ENCODE peak calls at places on chromosomes 13 and 19, in seven cellular contexts. One of them, this sample, is unnamed.

GRCh38 chr19:10612515-10613119 is 12.7 kb upstream of the SLC44A2 start:
- DNase-seq in A549: no peak
- DNase-seq in ovary: peak; percentile 35
- DNase-seq in stomach: peak; percentile 96
- DNase-seq in gastrocnemius medialis: peak; percentile 65
- DNase-seq in esophagus squamous epithelium: no peak
- DNase-seq in upper lobe of left lung: peak; percentile 85
- DNase-seq in this sample: peak; percentile 88

GRCh38 chr19:56351208-56351607 is 36.6 kb upstream of the ZSCAN5A start:
- DNase-seq in A549: no peak
- DNase-seq in ovary: no peak
- DNase-seq in stomach: no peak
- DNase-seq in gastrocnemius medialis: no peak
- DNase-seq in esophagus squamous epithelium: no peak
- DNase-seq in upper lobe of left lung: no peak
- DNase-seq in this sample: no peak

GRCh38 chr13:76723551-76724232 is 162.5 kb downstream of the KCTD12 start:
- DNase-seq in A549: no peak
- DNase-seq in ovary: peak; percentile 21
- DNase-seq in stomach: no peak
- DNase-seq in gastrocnemius medialis: no peak
- DNase-seq in esophagus squamous epithelium: no peak
- DNase-seq in upper lobe of left lung: no peak
- DNase-seq in this sample: peak; percentile 30

GRCh38 chr19:8635422-8635821 is 5.0 kb downstream of the NFILZ start:
- DNase-seq in A549: peak; percentile 87
- DNase-seq in ovary: no peak
- DNase-seq in stomach: no peak
- DNase-seq in gastrocnemius medialis: no peak
- DNase-seq in esophagus squamous epithelium: no peak
- DNase-seq in upper lobe of left lung: no peak
- DNase-seq in this sample: no peak

GRCh38 chr19:3606690-3607289 is at the start of gene TBXA2R:
- DNase-seq in A549: peak; percentile 51
- DNase-seq in ovary: peak; percentile 88
- DNase-seq in stomach: peak; percentile 64
- DNase-seq in gastrocnemius medialis: no peak
- DNase-seq in esophagus squamous epithelium: no peak
- DNase-seq in upper lobe of left lung: peak; percentile 97
- DNase-seq in this sample: peak; percentile 93

GRCh38 chr13:52070929-52071523 is 46.5 kb downstream of the UTP14C start:
- DNase-seq in A549: no peak
- DNase-seq in ovary: no peak
- DNase-seq in stomach: no peak
- DNase-seq in gastrocnemius medialis: no peak
- DNase-seq in esophagus squamous epithelium: no peak
- DNase-seq in upper lobe of left lung: no peak
- DNase-seq in this sample: no peak

GRCh38 chr19:16252459-16253205 is 54.9 kb downstream of the AP1M1 start:
- DNase-seq in A549: no peak
- DNase-seq in ovary: no peak
- DNase-seq in stomach: no peak
- DNase-seq in gastrocnemius medialis: no peak
- DNase-seq in esophagus squamous epithelium: no peak
- DNase-seq in upper lobe of left lung: peak; percentile 75
- DNase-seq in this sample: no peak

GRCh38 chr13:113848431-113849260 is 15.2 kb downstream of the GAS6 start:
- DNase-seq in A549: no peak
- DNase-seq in ovary: peak; percentile 5
- DNase-seq in stomach: peak; percentile 71
- DNase-seq in gastrocnemius medialis: no peak
- DNase-seq in esophagus squamous epithelium: no peak
- DNase-seq in upper lobe of left lung: peak; percentile 50
- DNase-seq in this sample: peak; percentile 86

GRCh38 chr19:33749619-33750175 is 47.0 kb upstream of the KCTD15 start:
- DNase-seq in A549: no peak
- DNase-seq in ovary: no peak
- DNase-seq in stomach: no peak
- DNase-seq in gastrocnemius medialis: no peak
- DNase-seq in esophagus squamous epithelium: no peak
- DNase-seq in upper lobe of left lung: peak; percentile 52
- DNase-seq in this sample: no peak

GRCh38 chr19:51921949-51922348 is 5.3 kb upstream of the ZNF613 start:
- DNase-seq in A549: no peak
- DNase-seq in ovary: no peak
- DNase-seq in stomach: no peak
- DNase-seq in gastrocnemius medialis: no peak
- DNase-seq in esophagus squamous epithelium: no peak
- DNase-seq in upper lobe of left lung: no peak
- DNase-seq in this sample: no peak

GRCh38 chr19:7792286-7792685 is 29.2 kb downstream of the CLEC4M start:
- DNase-seq in A549: no peak
- DNase-seq in ovary: no peak
- DNase-seq in stomach: no peak
- DNase-seq in gastrocnemius medialis: no peak
- DNase-seq in esophagus squamous epithelium: no peak
- DNase-seq in upper lobe of left lung: no peak
- DNase-seq in this sample: no peak

GRCh38 chr13:94544922-94545321 is 51.0 kb downstream of the TGDS start:
- DNase-seq in A549: no peak
- DNase-seq in ovary: no peak
- DNase-seq in stomach: no peak
- DNase-seq in gastrocnemius medialis: no peak
- DNase-seq in esophagus squamous epithelium: no peak
- DNase-seq in upper lobe of left lung: no peak
- DNase-seq in this sample: no peak

GRCh38 chr13:109803822-109804221 is 17.4 kb upstream of the IRS2 start:
- DNase-seq in A549: no peak
- DNase-seq in ovary: no peak
- DNase-seq in stomach: peak; percentile 51
- DNase-seq in gastrocnemius medialis: no peak
- DNase-seq in esophagus squamous epithelium: no peak
- DNase-seq in upper lobe of left lung: no peak
- DNase-seq in this sample: no peak

DNA sequence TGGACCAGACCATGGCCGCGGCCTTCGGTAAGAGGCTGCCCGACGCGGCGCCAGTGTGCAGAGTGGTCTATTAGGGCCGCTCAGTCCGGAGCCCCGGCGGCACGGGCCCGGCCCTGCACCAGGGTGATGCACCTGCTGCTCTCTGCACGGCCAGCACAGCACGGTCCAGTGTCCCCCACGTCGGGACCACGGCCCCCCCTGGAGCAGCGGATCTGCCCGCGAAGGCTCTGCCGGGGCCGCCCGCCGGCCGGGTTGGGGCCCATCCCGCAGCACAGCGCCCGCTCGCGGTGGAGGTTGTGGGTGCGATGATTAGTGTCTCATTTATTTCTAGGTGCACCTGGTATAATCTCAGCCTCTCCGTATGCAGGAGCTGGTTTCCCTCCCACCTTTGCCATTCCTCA is 7.9 kb downstream of the PTBP1 start:
- DNase-seq in A549: no peak
- DNase-seq in ovary: no peak
- DNase-seq in stomach: no peak
- DNase-seq in gastrocnemius medialis: no peak
- DNase-seq in esophagus squamous epithelium: no peak
- DNase-seq in upper lobe of left lung: peak; percentile 86
- DNase-seq in this sample: no peak
- H3K4me3 ChIP-seq in A549: no peak overlapping the region
- H3K4me3 ChIP-seq in ovary: no peak overlapping the region
- H3K4me3 ChIP-seq in stomach: no peak overlapping the region
- H3K4me3 ChIP-seq in gastrocnemius medialis: no peak overlapping the region
- H3K4me3 ChIP-seq in esophagus squamous epithelium: no peak overlapping the region
- H3K4me3 ChIP-seq in upper lobe of left lung: no peak overlapping the region
- H3K4me3 ChIP-seq in this sample: no peak overlapping the region

GRCh38 chr19:12200020-12200419 is 37.1 kb downstream of the ZNF136 start:
- DNase-seq in A549: no peak
- DNase-seq in ovary: no peak
- DNase-seq in stomach: no peak
- DNase-seq in gastrocnemius medialis: no peak
- DNase-seq in esophagus squamous epithelium: no peak
- DNase-seq in upper lobe of left lung: no peak
- DNase-seq in this sample: no peak

GRCh38 chr19:12205296-12205695 is 42.4 kb downstream of the ZNF136 start:
- DNase-seq in A549: no peak
- DNase-seq in ovary: no peak
- DNase-seq in stomach: no peak
- DNase-seq in gastrocnemius medialis: no peak
- DNase-seq in esophagus squamous epithelium: no peak
- DNase-seq in upper lobe of left lung: no peak
- DNase-seq in this sample: no peak

GRCh38 chr19:12198136-12198535 is 35.2 kb downstream of the ZNF136 start:
- DNase-seq in A549: no peak
- DNase-seq in ovary: no peak
- DNase-seq in stomach: no peak
- DNase-seq in gastrocnemius medialis: no peak
- DNase-seq in esophagus squamous epithelium: no peak
- DNase-seq in upper lobe of left lung: no peak
- DNase-seq in this sample: no peak

GRCh38 chr19:12208221-12208620 is 45.3 kb downstream of the ZNF136 start:
- DNase-seq in A549: no peak
- DNase-seq in ovary: no peak
- DNase-seq in stomach: no peak
- DNase-seq in gastrocnemius medialis: no peak
- DNase-seq in esophagus squamous epithelium: no peak
- DNase-seq in upper lobe of left lung: no peak
- DNase-seq in this sample: no peak

GRCh38 chr19:12202250-12202649 is 39.4 kb downstream of the ZNF136 start:
- DNase-seq in A549: no peak
- DNase-seq in ovary: no peak
- DNase-seq in stomach: peak; percentile 66
- DNase-seq in gastrocnemius medialis: no peak
- DNase-seq in esophagus squamous epithelium: no peak
- DNase-seq in upper lobe of left lung: no peak
- DNase-seq in this sample: no peak
- TF ChIP-seq CTCF in A549: no peak
- TF ChIP-seq CTCF in ovary: no peak
- TF ChIP-seq CTCF in stomach: no peak
- TF ChIP-seq CTCF in gastrocnemius medialis: no peak
- TF ChIP-seq CTCF in esophagus squamous epithelium: peak; percentile 6
- TF ChIP-seq CTCF in upper lobe of left lung: no peak
- TF ChIP-seq CTCF in this sample: no peak

DNA sequence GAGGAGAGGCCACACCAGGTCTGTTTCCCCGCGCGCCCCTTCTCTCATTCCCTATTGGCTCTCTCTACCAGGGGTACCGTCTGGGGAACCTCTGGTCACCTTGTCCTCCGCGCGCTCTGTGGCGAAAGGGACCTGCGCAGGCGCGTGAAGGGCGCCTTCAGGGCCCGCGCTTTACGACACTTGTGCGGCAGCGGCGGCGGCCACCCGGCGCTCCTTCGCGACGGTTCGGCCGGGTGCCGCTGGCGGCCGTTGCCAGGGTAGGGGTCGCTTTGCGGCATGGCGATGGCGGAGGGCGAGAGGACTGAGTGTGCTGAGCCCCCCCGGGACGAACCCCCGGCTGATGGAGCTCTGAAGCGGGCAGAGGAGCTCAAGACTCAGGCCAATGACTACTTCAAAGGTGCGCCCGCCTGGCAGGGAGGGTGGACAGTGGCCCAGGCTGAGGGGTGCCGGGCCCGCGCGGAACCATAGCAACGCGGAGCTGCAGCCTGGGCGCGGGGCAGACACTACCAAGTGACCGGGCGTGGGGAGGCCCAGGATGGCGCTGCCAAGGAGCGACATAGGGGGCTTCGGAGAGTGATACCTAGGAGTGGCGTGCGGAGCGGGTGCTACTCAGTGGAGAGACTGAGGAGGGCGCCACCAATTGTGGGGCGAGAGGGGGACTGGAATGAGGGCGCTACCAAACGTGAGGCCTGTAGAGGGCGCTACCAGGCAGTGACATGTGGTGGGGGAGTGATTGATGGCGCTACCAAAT is at the start of gene PPP5C:
- DNase-seq in A549: peak; percentile 98
- DNase-seq in ovary: peak; percentile 90
- DNase-seq in stomach: peak; percentile 95
- DNase-seq in gastrocnemius medialis: peak; percentile 82
- DNase-seq in esophagus squamous epithelium: peak; percentile 33
- DNase-seq in upper lobe of left lung: peak; percentile 97
- DNase-seq in this sample: peak; percentile 81
- TF ChIP-seq POLR2A in A549: peak; percentile 80
- TF ChIP-seq POLR2A in ovary: peak; percentile 87
- TF ChIP-seq POLR2A in stomach: no peak
- TF ChIP-seq POLR2A in gastrocnemius medialis: peak; percentile 61
- TF ChIP-seq POLR2A in esophagus squamous epithelium: no peak
- TF ChIP-seq POLR2A in upper lobe of left lung: peak; percentile 89
- TF ChIP-seq POLR2A in this sample: no peak

GRCh38 chr19:55209430-55210119 is at the start of gene PTPRH:
- DNase-seq in A549: peak; percentile 73
- DNase-seq in ovary: no peak
- DNase-seq in stomach: peak; percentile 72
- DNase-seq in gastrocnemius medialis: no peak
- DNase-seq in esophagus squamous epithelium: no peak
- DNase-seq in upper lobe of left lung: no peak
- DNase-seq in this sample: no peak

GRCh38 chr19:55208880-55209429 is 346 bp downstream of the PTPRH start:
- DNase-seq in A549: peak; percentile 60
- DNase-seq in ovary: no peak
- DNase-seq in stomach: no peak
- DNase-seq in gastrocnemius medialis: no peak
- DNase-seq in esophagus squamous epithelium: no peak
- DNase-seq in upper lobe of left lung: no peak
- DNase-seq in this sample: no peak

GRCh38 chr19:55212447-55212846 is 3.1 kb upstream of the PTPRH start:
- DNase-seq in A549: peak; percentile 81
- DNase-seq in ovary: no peak
- DNase-seq in stomach: no peak
- DNase-seq in gastrocnemius medialis: no peak
- DNase-seq in esophagus squamous epithelium: no peak
- DNase-seq in upper lobe of left lung: no peak
- DNase-seq in this sample: no peak

GRCh38 chr19:55210120-55210493 is 806 bp upstream of the PTPRH start:
- DNase-seq in A549: peak; percentile 96
- DNase-seq in ovary: no peak
- DNase-seq in stomach: peak; percentile 48
- DNase-seq in gastrocnemius medialis: no peak
- DNase-seq in esophagus squamous epithelium: no peak
- DNase-seq in upper lobe of left lung: no peak
- DNase-seq in this sample: no peak

DNA sequence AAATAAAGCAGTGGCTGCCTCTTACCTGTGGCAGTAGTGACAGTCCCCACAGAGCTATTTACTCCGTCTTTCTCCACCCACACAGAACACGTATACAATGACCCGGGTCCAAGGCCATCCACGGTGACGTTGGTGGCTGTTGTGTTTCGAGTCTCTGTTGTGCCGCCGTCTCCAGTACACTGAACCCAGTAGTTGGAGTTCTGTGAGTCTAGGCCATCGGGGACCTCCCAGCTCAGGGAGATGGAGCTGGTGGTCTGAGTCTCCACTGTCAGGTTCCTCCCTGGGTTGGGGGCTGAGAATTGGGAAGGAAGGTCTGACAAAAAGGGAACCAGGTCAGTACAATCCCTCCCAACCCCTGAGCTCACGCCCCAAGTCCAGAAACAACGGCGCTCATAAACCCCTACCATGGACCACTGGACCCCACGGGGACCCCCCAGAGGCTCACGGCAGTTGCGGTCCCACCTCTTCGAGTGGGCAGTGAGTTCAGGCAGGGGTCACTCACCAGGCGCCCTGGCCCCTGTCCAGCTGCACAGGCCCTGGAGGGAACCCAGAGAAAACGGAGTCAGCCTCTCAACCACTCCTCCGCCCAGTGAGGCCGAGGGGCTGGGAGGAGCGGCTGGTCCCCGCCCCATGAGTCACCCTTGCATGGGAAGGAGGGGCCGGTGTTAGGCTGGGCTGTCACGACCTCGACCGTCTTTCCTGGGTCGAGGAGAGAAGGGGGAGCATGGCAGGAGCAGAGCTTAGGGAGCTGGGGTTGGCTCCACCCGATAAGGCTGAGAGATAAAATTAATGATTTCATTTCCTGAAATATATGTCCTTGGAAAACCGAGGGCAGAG is 2.4 kb downstream of the PTPRH start:
- DNase-seq in A549: peak; percentile 93
- DNase-seq in ovary: peak; percentile 74
- DNase-seq in stomach: peak; percentile 88
- DNase-seq in gastrocnemius medialis: peak; percentile 17
- DNase-seq in esophagus squamous epithelium: no peak
- DNase-seq in upper lobe of left lung: peak; percentile 84
- DNase-seq in this sample: peak; percentile 92
- H3K4me3 ChIP-seq in A549: peak overlapping the region; percentile 30
- H3K4me3 ChIP-seq in ovary: peak overlapping the region; percentile 26
- H3K4me3 ChIP-seq in stomach: peak overlapping the region; percentile 10
- H3K4me3 ChIP-seq in gastrocnemius medialis: no peak overlapping the region
- H3K4me3 ChIP-seq in esophagus squamous epithelium: peak overlapping the region; percentile 4
- H3K4me3 ChIP-seq in upper lobe of left lung: no peak overlapping the region
- H3K4me3 ChIP-seq in this sample: no peak overlapping the region

This sample was measured in lower leg skin.